ENCODE peak calls at places on chromosomes 16 and 17, in ten cellular contexts. G is MCF 10A; D is SHP77; Y is stimulated activated CD4-positive, alpha-beta T cell treated with anti-CD3 and anti-CD28 coated beads, TNF-alpha, amount 100 ng/mL, for 48 hours; W is head of caudate nucleus; R is H7; B is T-cell; Q is body of pancreas; N is adrenal gland; T is psoas muscle. I is an unnamed sample.
A peak's percentile ranks its signal among the peaks of the same experiment; 100 is the strongest.

GRCh38 chr17:82668631-82669099 is 20.4 kb upstream of the WDR45B start:
- DNase-seq in N (peak; percentile 24), D (peak; percentile 38), T (peak; percentile 61), Q (peak; percentile 73), R (peak; percentile 94), B (peak; percentile 7), W (peak; percentile 72), Y (peak; percentile 38), G (peak; percentile 30), I (peak; percentile 79)

GRCh38 chr17:9875441-9875840 is 29.6 kb downstream of the RCVRN start:
- DNase-seq in W (no peak), G (no peak), Y (no peak), T (no peak), R (peak; percentile 67), Q (no peak), N (peak; percentile 8), B (no peak), D (no peak), I (no peak)

GRCh38 chr17:61753696-61754095 is 109.6 kb downstream of the BRIP1 start:
- DNase-seq in G (no peak), Y (no peak), B (no peak), Q (no peak), N (no peak), T (no peak), D (no peak), W (no peak), R (no peak), I (no peak)

GRCh38 chr17:58416937-58417299 is 416 bp downstream of the RNF43 start:
- DNase-seq in R (peak; percentile 13), Y (no peak), T (no peak), G (no peak), W (no peak), N (no peak), D (no peak), Q (no peak), B (no peak), I (no peak)

GRCh38 chr17:18331879-18332278 is 16.8 kb downstream of the SMCR8 start:
- DNase-seq in Y (no peak), R (no peak), G (no peak), B (no peak), W (no peak), Q (no peak), D (no peak), N (no peak), T (no peak), I (no peak)

GRCh38 chr16:2854700-2855309 is 3.2 kb downstream of the PRSS22 start:
- DNase-seq in Y (no peak), D (no peak), G (no peak), B (no peak), T (no peak), W (no peak), Q (no peak), R (peak; percentile 79), N (no peak), I (peak; percentile 22)

GRCh38 chr17:80758793-80759673 is 214.4 kb downstream of the RPTOR start:
- DNase-seq in Q (no peak), Y (no peak), W (no peak), R (no peak), D (peak; percentile 31), B (peak; percentile 34), T (no peak), N (no peak), G (peak; percentile 8), I (no peak)

GRCh38 chr16:84040823-84041391 is 1.7 kb downstream of the SLC38A8 start:
- DNase-seq in Y (no peak), R (no peak), G (peak; percentile 77), N (no peak), Q (no peak), T (no peak), B (no peak), W (no peak), D (peak; percentile 30), I (peak; percentile 98)

GRCh38 chr16:11418506-11418905 is 73.2 kb downstream of the RMI2 start:
- DNase-seq in W (no peak), T (no peak), R (no peak), N (no peak), G (no peak), D (no peak), B (no peak), Q (no peak), Y (no peak), I (peak; percentile 71)

GRCh38 chr16:76428858-76429257 is 151.7 kb downstream of the CNTNAP4 start:
- DNase-seq in N (no peak), Q (peak; percentile 11), D (peak; percentile 23), R (no peak), T (no peak), W (no peak), B (no peak), Y (no peak), G (peak; percentile 77), I (no peak)

GRCh38 chr17:57112994-57113393 is 27.9 kb downstream of the AKAP1 start:
- DNase-seq in W (no peak), G (no peak), N (no peak), Q (no peak), Y (no peak), T (no peak), R (no peak), B (no peak), D (no peak), I (no peak)

GRCh38 chr16:69408451-69408850 is 16.0 kb upstream of the CYB5B start:
- DNase-seq in Y (no peak), W (no peak), D (no peak), Q (no peak), N (no peak), R (no peak), T (no peak), G (peak; percentile 37), B (no peak), I (no peak)

GRCh38 chr16:53913082-53913870 is 209.3 kb downstream of the FTO start:
- DNase-seq in T (no peak), D (no peak), W (no peak), Q (no peak), N (peak; percentile 94), B (no peak), R (no peak), G (peak; percentile 97), Y (peak; percentile 9), I (peak; percentile 50)